ENCODE peak calls at places on chromosomes 5 and 9, in five cellular contexts. F is fibroblast of lung, Y is PC-3, I is astrocyte, A is PC-9. P is an unnamed sample.

GRCh38 chr5:174559141-174559540 is 165.2 kb upstream of the MSX2 start:
- DNase-seq in F (peak; percentile 80), Y (no peak), I (peak; percentile 68), A (no peak), P (peak; percentile 41)

GRCh38 chr5:150596826-150597225 is 43.6 kb upstream of the SYNPO start:
- DNase-seq in F (no peak), Y (no peak), I (no peak), A (no peak), P (no peak)

GRCh38 chr5:170477906-170478305 is 25.9 kb upstream of the KCNIP1 start:
- DNase-seq in F (no peak), Y (no peak), I (no peak), A (no peak), P (no peak)

GRCh38 chr9:109283012-109283411 is 37.8 kb downstream of the EPB41L4B start:
- DNase-seq in F (no peak), Y (no peak), I (no peak), A (no peak), P (no peak)

GRCh38 chr5:156722358-156722757 is 127.7 kb upstream of the PPP1R2B start:
- DNase-seq in F (no peak), Y (no peak), I (no peak), A (no peak), P (no peak)

GRCh38 chr9:69660304-69660703 is 11.9 kb downstream of the APBA1 start:
- DNase-seq in F (no peak), Y (no peak), I (no peak), A (no peak), P (no peak)

GRCh38 chr9:36788534-36788933 is 215.8 kb downstream of the MELK start:
- DNase-seq in F (no peak), Y (no peak), I (no peak), A (peak; percentile 5), P (no peak)

GRCh38 chr5:139682016-139682975 is 34.1 kb downstream of the CXXC5 start:
- DNase-seq in F (no peak), Y (no peak), I (no peak), A (no peak), P (no peak)

GRCh38 chr9:86667307-86667706 is 280.0 kb downstream of the GAS1 start:
- DNase-seq in F (peak; percentile 49), Y (no peak), I (peak; percentile 43), A (no peak), P (peak; percentile 23)

GRCh38 chr5:10934789-10935355 is 173.8 kb upstream of the DAP start:
- DNase-seq in F (no peak), Y (no peak), I (no peak), A (no peak), P (no peak)

GRCh38 chr5:136484808-136485207 is 119.5 kb upstream of the TRPC7 start:
- DNase-seq in F (no peak), Y (no peak), I (no peak), A (no peak), P (no peak)

DNA sequence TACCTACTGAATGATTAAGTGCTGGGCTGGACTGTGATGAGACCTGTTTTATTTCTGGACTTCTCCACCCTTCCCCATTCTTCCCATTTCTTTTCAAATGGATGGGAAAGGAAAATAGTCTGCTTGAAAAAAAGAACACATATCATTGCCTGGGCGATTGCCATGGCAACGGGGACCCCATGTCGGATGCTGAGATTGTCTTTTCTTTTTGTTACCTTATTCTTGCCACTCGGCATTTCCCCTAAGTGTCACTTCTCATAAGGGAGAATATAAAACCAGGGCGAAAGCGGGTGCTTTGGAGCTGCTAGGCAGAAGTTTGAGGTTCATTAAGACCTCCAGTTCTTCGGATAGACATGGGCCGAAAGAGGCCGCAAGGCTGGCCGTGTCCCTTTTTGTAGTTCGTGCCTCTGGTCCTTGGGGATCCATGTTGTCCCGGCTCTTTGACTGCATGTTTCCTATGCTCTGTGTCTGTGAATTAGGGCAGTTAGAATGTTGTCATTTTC is 760 bp downstream of the FGD3 start:
- DNase-seq in F (no peak), Y (no peak), I (no peak), A (no peak), P (no peak)
- H3K4me3 ChIP-seq in F (no peak overlapping the region), Y (peak overlapping the region; percentile 70), I (no peak overlapping the region), A (peak overlapping the region; percentile 73), P (no peak overlapping the region)

GRCh38 chr9:124206391-124206790 is 51.4 kb upstream of the NEK6 start:
- DNase-seq in F (no peak), Y (no peak), I (no peak), A (no peak), P (no peak)
- H3K27ac ChIP-seq in F (no peak overlapping the region), Y (no peak overlapping the region), I (no peak overlapping the region), A (no peak overlapping the region), P (no peak overlapping the region)

DNA sequence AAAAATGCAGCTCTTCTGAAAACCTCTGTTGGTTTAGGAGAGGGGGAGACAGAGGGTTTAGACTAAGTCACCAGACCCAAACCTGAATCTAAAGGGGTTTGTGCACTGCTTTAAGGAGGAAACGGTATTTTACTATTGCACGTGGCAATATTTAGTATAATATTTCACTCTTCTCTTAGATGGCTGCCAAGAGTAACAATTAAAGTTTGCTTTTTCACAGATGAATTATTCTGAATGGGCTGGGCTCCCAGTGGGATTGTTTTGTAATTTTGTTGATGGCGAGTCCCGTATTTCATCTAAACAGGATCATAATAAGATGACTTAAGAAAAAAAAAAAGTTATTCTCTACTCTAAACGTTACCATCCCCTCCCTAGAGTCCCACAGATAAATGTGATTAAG is 245.4 kb downstream of the PCSK5 start:
- DNase-seq in F (no peak), Y (no peak), I (no peak), A (no peak), P (no peak)
- TF ChIP-seq EZH2 in F (no peak), Y (no peak), I (no peak), A (no peak), P (no peak)

GRCh38 chr5:9895305-9895650 is 265.1 kb upstream of the TAS2R1 start:
- DNase-seq in F (no peak), Y (no peak), I (no peak), A (no peak), P (no peak)
- H3K4me3 ChIP-seq in F (no peak overlapping the region), Y (no peak overlapping the region), I (no peak overlapping the region), A (no peak overlapping the region), P (no peak overlapping the region)

GRCh38 chr9:136654820-136655219 is 7.9 kb upstream of the EGFL7 start:
- DNase-seq in F (no peak), Y (no peak), I (no peak), A (no peak), P (no peak)

GRCh38 chr9:136651859-136652258 is 10.9 kb upstream of the EGFL7 start:
- DNase-seq in F (no peak), Y (no peak), I (no peak), A (no peak), P (no peak)

GRCh38 chr9:136656339-136656738 is 6.4 kb upstream of the EGFL7 start:
- DNase-seq in F (no peak), Y (no peak), I (no peak), A (no peak), P (no peak)

GRCh38 chr9:136655244-136656225 is 7.2 kb upstream of the EGFL7 start:
- DNase-seq in F (no peak), Y (no peak), I (no peak), A (no peak), P (no peak)

GRCh38 chr9:136653323-136654064 is 9.2 kb upstream of the EGFL7 start:
- DNase-seq in F (no peak), Y (no peak), I (no peak), A (no peak), P (peak; percentile 16)
- H3K27ac ChIP-seq in F (no peak overlapping the region), Y (no peak overlapping the region), I (no peak overlapping the region), A (no peak overlapping the region), P (no peak overlapping the region)

GRCh38 chr9:92514635-92515034 is 21.2 kb downstream of the ECM2 start:
- DNase-seq in F (no peak), Y (no peak), I (no peak), A (no peak), P (no peak)
- TF ChIP-seq EZH2 in F (no peak), Y (no peak), I (no peak), A (no peak), P (no peak)

GRCh38 chr9:129633848-129634247 is 7.9 kb downstream of the NTMT1 start:
- DNase-seq in F (no peak), Y (no peak), I (no peak), A (no peak), P (no peak)

GRCh38 chr9:129633207-129633606 is 7.2 kb downstream of the NTMT1 start:
- DNase-seq in F (no peak), Y (no peak), I (no peak), A (no peak), P (no peak)

GRCh38 chr9:129632460-129632859 is 6.5 kb downstream of the NTMT1 start:
- DNase-seq in F (no peak), Y (no peak), I (no peak), A (no peak), P (no peak)

GRCh38 chr9:129630967-129631672 is 5.2 kb downstream of the NTMT1 start:
- DNase-seq in F (peak; percentile 69), Y (no peak), I (peak; percentile 46), A (no peak), P (peak; percentile 82)

DNA sequence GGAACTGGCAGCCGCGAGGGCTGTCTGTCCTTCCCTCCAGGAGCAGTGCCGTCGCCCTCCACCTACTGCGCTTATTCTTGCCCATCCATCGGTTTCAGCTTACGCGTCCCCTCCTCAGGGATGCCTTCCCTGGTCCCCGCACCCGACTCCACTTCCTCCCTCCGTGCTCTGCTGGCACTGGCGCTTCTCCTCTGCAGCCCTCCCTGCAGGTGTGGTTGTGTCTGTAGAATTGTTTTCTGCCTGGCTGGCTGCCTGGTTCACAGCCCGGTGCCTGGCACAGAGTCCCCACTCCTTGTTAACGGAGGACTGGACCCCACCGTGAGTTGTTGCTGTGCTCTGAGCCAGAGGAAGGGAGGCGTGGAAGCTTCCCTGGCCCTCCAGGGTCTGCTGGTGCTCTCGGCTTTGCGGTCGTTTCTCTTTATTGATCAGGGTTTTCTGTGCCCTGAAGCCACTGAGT is 5.7 kb downstream of the NTMT1 start:
- DNase-seq in F (no peak), Y (no peak), I (no peak), A (no peak), P (no peak)
- H3K4me3 ChIP-seq in F (no peak overlapping the region), Y (no peak overlapping the region), I (no peak overlapping the region), A (no peak overlapping the region), P (no peak overlapping the region)